ENCODE peak calls at places on chromosomes 13 and 19, in nine cellular contexts. One of them, this sample, is unnamed. For H3K4me1, the result is how much of the 10 kb centered on the place peaks cover.

GRCh38 chr13:113245858-113246791 is 36.7 kb downstream of the CUL4A start:
- DNase-seq in cardiac muscle cell: no peak
- DNase-seq in CD8-positive, alpha-beta memory T cell: no peak
- DNase-seq in Panc1: no peak
- DNase-seq in HAP-1: no peak
- DNase-seq in left lung: peak
- DNase-seq in body of pancreas: no peak
- DNase-seq in H1: no peak
- DNase-seq in tibial nerve: no peak
- DNase-seq in this sample: no peak

GRCh38 chr13:99228737-99229691 is 28.4 kb downstream of the UBAC2 start:
- DNase-seq in CD8-positive, alpha-beta memory T cell: no peak
- DNase-seq in tibial nerve: no peak
- DNase-seq in cardiac muscle cell: no peak
- DNase-seq in H1: no peak
- DNase-seq in HAP-1: no peak
- DNase-seq in Panc1: no peak
- DNase-seq in left lung: no peak
- DNase-seq in body of pancreas: no peak
- DNase-seq in this sample: no peak

GRCh38 chr19:46571495-46571894 is 29.6 kb upstream of the CALM3 start:
- DNase-seq in body of pancreas: no peak
- DNase-seq in Panc1: no peak
- DNase-seq in cardiac muscle cell: peak
- DNase-seq in left lung: no peak
- DNase-seq in H1: peak
- DNase-seq in tibial nerve: no peak
- DNase-seq in CD8-positive, alpha-beta memory T cell: no peak
- DNase-seq in HAP-1: peak
- DNase-seq in this sample: peak

GRCh38 chr13:48731957-48732569 is 78.3 kb downstream of the CYSLTR2 start:
- DNase-seq in cardiac muscle cell: peak
- DNase-seq in body of pancreas: peak
- DNase-seq in HAP-1: peak
- DNase-seq in H1: peak
- DNase-seq in tibial nerve: no peak
- DNase-seq in left lung: peak
- DNase-seq in Panc1: no peak
- DNase-seq in CD8-positive, alpha-beta memory T cell: peak
- DNase-seq in this sample: no peak

GRCh38 chr19:35123573-35123972 is 8.0 kb downstream of the FXYD3 start:
- DNase-seq in left lung: no peak
- DNase-seq in body of pancreas: peak
- DNase-seq in HAP-1: no peak
- DNase-seq in CD8-positive, alpha-beta memory T cell: no peak
- DNase-seq in tibial nerve: peak
- DNase-seq in Panc1: no peak
- DNase-seq in cardiac muscle cell: no peak
- DNase-seq in H1: no peak
- DNase-seq in this sample: no peak

GRCh38 chr19:18699403-18700054 is 16.0 kb downstream of the CRTC1 start:
- DNase-seq in HAP-1: no peak
- DNase-seq in tibial nerve: no peak
- DNase-seq in Panc1: no peak
- DNase-seq in CD8-positive, alpha-beta memory T cell: peak
- DNase-seq in H1: no peak
- DNase-seq in cardiac muscle cell: no peak
- DNase-seq in body of pancreas: no peak
- DNase-seq in left lung: no peak
- DNase-seq in this sample: no peak

GRCh38 chr19:49148784-49149651 is 6.2 kb downstream of the HRC start:
- DNase-seq in cardiac muscle cell: peak
- DNase-seq in CD8-positive, alpha-beta memory T cell: peak
- DNase-seq in body of pancreas: peak
- DNase-seq in tibial nerve: peak
- DNase-seq in left lung: peak
- DNase-seq in HAP-1: peak
- DNase-seq in H1: peak
- DNase-seq in Panc1: peak
- DNase-seq in this sample: peak

GRCh38 chr19:44814517-44814916 is 5.6 kb downstream of the BCAM start:
- DNase-seq in cardiac muscle cell: no peak
- DNase-seq in Panc1: no peak
- DNase-seq in H1: no peak
- DNase-seq in left lung: no peak
- DNase-seq in body of pancreas: no peak
- DNase-seq in tibial nerve: no peak
- DNase-seq in CD8-positive, alpha-beta memory T cell: no peak
- DNase-seq in HAP-1: no peak
- DNase-seq in this sample: no peak

GRCh38 chr19:3336680-3337523 is 29.5 kb upstream of the NFIC start:
- DNase-seq in HAP-1: no peak
- DNase-seq in tibial nerve: peak
- DNase-seq in H1: no peak
- DNase-seq in Panc1: no peak
- DNase-seq in body of pancreas: peak
- DNase-seq in cardiac muscle cell: no peak
- DNase-seq in CD8-positive, alpha-beta memory T cell: no peak
- DNase-seq in left lung: peak
- DNase-seq in this sample: no peak

GRCh38 chr13:20185657-20186056 is 7.1 kb downstream of the GJB2 start:
- DNase-seq in HAP-1: no peak
- DNase-seq in CD8-positive, alpha-beta memory T cell: no peak
- DNase-seq in H1: no peak
- DNase-seq in body of pancreas: no peak
- DNase-seq in left lung: no peak
- DNase-seq in cardiac muscle cell: no peak
- DNase-seq in tibial nerve: no peak
- DNase-seq in Panc1: no peak
- DNase-seq in this sample: no peak

GRCh38 chr13:30722361-30722760 is 13.0 kb upstream of the ALOX5AP start:
- DNase-seq in CD8-positive, alpha-beta memory T cell: no peak
- DNase-seq in body of pancreas: no peak
- DNase-seq in HAP-1: no peak
- DNase-seq in tibial nerve: no peak
- DNase-seq in H1: no peak
- DNase-seq in left lung: no peak
- DNase-seq in Panc1: no peak
- DNase-seq in cardiac muscle cell: no peak
- DNase-seq in this sample: no peak
- H3K4me1 ChIP-seq in CD8-positive, alpha-beta memory T cell: under half
- H3K4me1 ChIP-seq in body of pancreas: under half
- H3K4me1 ChIP-seq in HAP-1: under half
- H3K4me1 ChIP-seq in tibial nerve: under half
- H3K4me1 ChIP-seq in H1: under half
- H3K4me1 ChIP-seq in left lung: under half
- H3K4me1 ChIP-seq in Panc1: under half
- H3K4me1 ChIP-seq in cardiac muscle cell: under half
- H3K4me1 ChIP-seq in this sample: under half

GRCh38 chr13:30418886-30419459 is 3.3 kb upstream of the UBE2L5 start:
- DNase-seq in H1: no peak
- DNase-seq in tibial nerve: no peak
- DNase-seq in Panc1: no peak
- DNase-seq in HAP-1: no peak
- DNase-seq in cardiac muscle cell: no peak
- DNase-seq in body of pancreas: no peak
- DNase-seq in CD8-positive, alpha-beta memory T cell: no peak
- DNase-seq in left lung: no peak
- DNase-seq in this sample: no peak

GRCh38 chr13:30418075-30418715 is 4.1 kb upstream of the UBE2L5 start:
- DNase-seq in H1: no peak
- DNase-seq in left lung: no peak
- DNase-seq in cardiac muscle cell: no peak
- DNase-seq in HAP-1: no peak
- DNase-seq in CD8-positive, alpha-beta memory T cell: no peak
- DNase-seq in tibial nerve: no peak
- DNase-seq in body of pancreas: no peak
- DNase-seq in Panc1: no peak
- DNase-seq in this sample: no peak

GRCh38 chr13:30415430-30416030 is 6.8 kb upstream of the UBE2L5 start:
- DNase-seq in body of pancreas: no peak
- DNase-seq in tibial nerve: no peak
- DNase-seq in CD8-positive, alpha-beta memory T cell: no peak
- DNase-seq in left lung: no peak
- DNase-seq in Panc1: no peak
- DNase-seq in HAP-1: no peak
- DNase-seq in H1: no peak
- DNase-seq in cardiac muscle cell: no peak
- DNase-seq in this sample: no peak

GRCh38 chr13:30413842-30414241 is 8.5 kb upstream of the UBE2L5 start:
- DNase-seq in tibial nerve: no peak
- DNase-seq in Panc1: no peak
- DNase-seq in H1: no peak
- DNase-seq in HAP-1: no peak
- DNase-seq in left lung: no peak
- DNase-seq in cardiac muscle cell: no peak
- DNase-seq in CD8-positive, alpha-beta memory T cell: no peak
- DNase-seq in body of pancreas: no peak
- DNase-seq in this sample: no peak

GRCh38 chr13:30416471-30416870 is 5.8 kb upstream of the UBE2L5 start:
- DNase-seq in left lung: no peak
- DNase-seq in HAP-1: no peak
- DNase-seq in CD8-positive, alpha-beta memory T cell: no peak
- DNase-seq in cardiac muscle cell: no peak
- DNase-seq in body of pancreas: no peak
- DNase-seq in H1: no peak
- DNase-seq in Panc1: no peak
- DNase-seq in tibial nerve: no peak
- DNase-seq in this sample: no peak
- H3K4me1 ChIP-seq in left lung: under half
- H3K4me1 ChIP-seq in HAP-1: under half
- H3K4me1 ChIP-seq in CD8-positive, alpha-beta memory T cell: under half
- H3K4me1 ChIP-seq in cardiac muscle cell: under half
- H3K4me1 ChIP-seq in body of pancreas: under half
- H3K4me1 ChIP-seq in H1: under half
- H3K4me1 ChIP-seq in Panc1: under half
- H3K4me1 ChIP-seq in tibial nerve: under half
- H3K4me1 ChIP-seq in this sample: under half

GRCh38 chr19:11194173-11194572 is 3.2 kb downstream of the KANK2 start:
- DNase-seq in Panc1: no peak
- DNase-seq in CD8-positive, alpha-beta memory T cell: no peak
- DNase-seq in tibial nerve: no peak
- DNase-seq in H1: no peak
- DNase-seq in body of pancreas: no peak
- DNase-seq in left lung: no peak
- DNase-seq in HAP-1: no peak
- DNase-seq in cardiac muscle cell: no peak
- DNase-seq in this sample: no peak

GRCh38 chr19:11190501-11190900 is 6.8 kb downstream of the KANK2 start:
- DNase-seq in left lung: no peak
- DNase-seq in H1: no peak
- DNase-seq in tibial nerve: no peak
- DNase-seq in Panc1: no peak
- DNase-seq in CD8-positive, alpha-beta memory T cell: no peak
- DNase-seq in HAP-1: no peak
- DNase-seq in body of pancreas: no peak
- DNase-seq in cardiac muscle cell: no peak
- DNase-seq in this sample: no peak

GRCh38 chr19:11191273-11191755 is 6.0 kb downstream of the KANK2 start:
- DNase-seq in left lung: peak
- DNase-seq in H1: peak
- DNase-seq in tibial nerve: peak
- DNase-seq in body of pancreas: no peak
- DNase-seq in cardiac muscle cell: no peak
- DNase-seq in CD8-positive, alpha-beta memory T cell: no peak
- DNase-seq in Panc1: no peak
- DNase-seq in HAP-1: no peak
- DNase-seq in this sample: no peak

GRCh38 chr19:11192957-11193939 is 4.1 kb downstream of the KANK2 start:
- DNase-seq in Panc1: no peak
- DNase-seq in tibial nerve: no peak
- DNase-seq in cardiac muscle cell: no peak
- DNase-seq in CD8-positive, alpha-beta memory T cell: no peak
- DNase-seq in HAP-1: no peak
- DNase-seq in H1: no peak
- DNase-seq in left lung: no peak
- DNase-seq in body of pancreas: no peak
- DNase-seq in this sample: no peak

GRCh38 chr19:11191934-11192333 is 5.4 kb downstream of the KANK2 start:
- DNase-seq in tibial nerve: no peak
- DNase-seq in H1: no peak
- DNase-seq in body of pancreas: no peak
- DNase-seq in left lung: no peak
- DNase-seq in cardiac muscle cell: no peak
- DNase-seq in Panc1: no peak
- DNase-seq in HAP-1: no peak
- DNase-seq in CD8-positive, alpha-beta memory T cell: no peak
- DNase-seq in this sample: no peak
- H3K4me1 ChIP-seq in tibial nerve: half or more
- H3K4me1 ChIP-seq in H1: under half
- H3K4me1 ChIP-seq in body of pancreas: under half
- H3K4me1 ChIP-seq in left lung: half or more
- H3K4me1 ChIP-seq in cardiac muscle cell: under half
- H3K4me1 ChIP-seq in Panc1: under half
- H3K4me1 ChIP-seq in HAP-1: under half
- H3K4me1 ChIP-seq in CD8-positive, alpha-beta memory T cell: under half
- H3K4me1 ChIP-seq in this sample: under half

GRCh38 chr19:51460164-51460992 is 2.1 kb upstream of the SIGLEC8 start:
- DNase-seq in Panc1: no peak
- DNase-seq in body of pancreas: no peak
- DNase-seq in tibial nerve: no peak
- DNase-seq in CD8-positive, alpha-beta memory T cell: no peak
- DNase-seq in cardiac muscle cell: no peak
- DNase-seq in H1: no peak
- DNase-seq in left lung: no peak
- DNase-seq in HAP-1: no peak
- DNase-seq in this sample: no peak

GRCh38 chr19:51462276-51462675 is 4.0 kb upstream of the SIGLEC8 start:
- DNase-seq in CD8-positive, alpha-beta memory T cell: no peak
- DNase-seq in Panc1: no peak
- DNase-seq in body of pancreas: no peak
- DNase-seq in left lung: no peak
- DNase-seq in HAP-1: no peak
- DNase-seq in tibial nerve: no peak
- DNase-seq in cardiac muscle cell: no peak
- DNase-seq in H1: no peak
- DNase-seq in this sample: no peak

GRCh38 chr19:51461723-51462161 is 3.5 kb upstream of the SIGLEC8 start:
- DNase-seq in tibial nerve: no peak
- DNase-seq in H1: no peak
- DNase-seq in CD8-positive, alpha-beta memory T cell: no peak
- DNase-seq in left lung: no peak
- DNase-seq in HAP-1: no peak
- DNase-seq in Panc1: no peak
- DNase-seq in cardiac muscle cell: no peak
- DNase-seq in body of pancreas: no peak
- DNase-seq in this sample: no peak

GRCh38 chr19:51458899-51459592 is 792 bp upstream of the SIGLEC8 start:
- DNase-seq in H1: no peak
- DNase-seq in tibial nerve: no peak
- DNase-seq in HAP-1: no peak
- DNase-seq in Panc1: no peak
- DNase-seq in left lung: no peak
- DNase-seq in cardiac muscle cell: no peak
- DNase-seq in body of pancreas: no peak
- DNase-seq in CD8-positive, alpha-beta memory T cell: no peak
- DNase-seq in this sample: no peak

DNA sequence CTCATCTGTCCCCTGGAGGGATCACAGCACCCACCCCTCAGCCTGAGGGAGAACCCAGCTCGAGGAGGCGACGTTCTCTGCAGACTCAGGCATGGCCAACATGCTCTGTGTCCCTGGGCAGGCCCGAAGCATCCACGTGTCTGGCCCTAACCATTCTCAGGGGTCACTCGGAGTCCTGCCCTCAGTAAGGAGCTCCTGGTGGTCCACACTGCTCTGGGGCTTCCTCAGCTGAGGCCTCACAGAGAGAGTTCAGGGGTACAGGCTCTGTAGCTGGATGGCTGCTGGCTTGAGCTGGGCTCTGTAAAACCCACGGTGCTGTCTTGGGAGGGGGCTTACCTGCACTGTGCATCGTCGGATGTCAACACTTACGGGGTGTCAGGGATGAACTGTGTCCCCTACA is 4.4 kb upstream of the SIGLEC8 start:
- DNase-seq in cardiac muscle cell: no peak
- DNase-seq in CD8-positive, alpha-beta memory T cell: no peak
- DNase-seq in H1: no peak
- DNase-seq in body of pancreas: no peak
- DNase-seq in tibial nerve: no peak
- DNase-seq in HAP-1: no peak
- DNase-seq in Panc1: no peak
- DNase-seq in left lung: no peak
- DNase-seq in this sample: no peak
- H3K4me1 ChIP-seq in cardiac muscle cell: under half
- H3K4me1 ChIP-seq in CD8-positive, alpha-beta memory T cell: under half
- H3K4me1 ChIP-seq in H1: under half
- H3K4me1 ChIP-seq in body of pancreas: under half
- H3K4me1 ChIP-seq in tibial nerve: under half
- H3K4me1 ChIP-seq in HAP-1: under half
- H3K4me1 ChIP-seq in Panc1: under half
- H3K4me1 ChIP-seq in left lung: under half
- H3K4me1 ChIP-seq in this sample: under half